ENCODE peak calls at places on chromosomes 4 and X, in five cellular contexts. P is neuronal stem cell, Q is H9, O is H1, B is mesenchymal stem cell. K is an unnamed sample.
A peak's percentile ranks its signal among the peaks of the same experiment; 100 is the strongest.

GRCh38 chr4:163548481-163549243 is 54.2 kb downstream of the TMA16 start:
- DNase-seq in P (peak; percentile 21), Q (no peak), O (no peak), B (peak; percentile 69), K (peak; percentile 24)

GRCh38 chr4:4872148-4872903 is 12.9 kb downstream of the MSX1 start:
- DNase-seq in P (peak; percentile 39), Q (peak; percentile 89), O (no peak), B (no peak), K (no peak)

GRCh38 chr4:52106701-52107100 is 55.6 kb downstream of the SPATA18 start:
- DNase-seq in P (no peak), Q (no peak), O (no peak), B (no peak), K (no peak)

GRCh38 chr4:185112104-185112503 is 31.0 kb upstream of the SLC25A4 start:
- DNase-seq in P (no peak), Q (no peak), O (no peak), B (peak; percentile 94), K (peak; percentile 42)

GRCh38 chrX:29044802-29045201 is 457.6 kb downstream of the IL1RAPL1 start:
- DNase-seq in P (no peak), Q (no peak), O (no peak), B (peak; percentile 1), K (no peak)

GRCh38 chrX:107107459-107107858 is 11.2 kb downstream of the RBM41 start:
- DNase-seq in P (no peak), Q (no peak), O (no peak), B (no peak), K (no peak)

GRCh38 chr4:152996101-152996500 is 60.0 kb downstream of the FHDC1 start:
- DNase-seq in P (no peak), Q (no peak), O (no peak), B (no peak), K (peak; percentile 78)

GRCh38 chr4:126779001-126779400 is 853.8 kb upstream of the INTU start:
- DNase-seq in P (no peak), Q (no peak), O (no peak), B (no peak), K (no peak)

DNA sequence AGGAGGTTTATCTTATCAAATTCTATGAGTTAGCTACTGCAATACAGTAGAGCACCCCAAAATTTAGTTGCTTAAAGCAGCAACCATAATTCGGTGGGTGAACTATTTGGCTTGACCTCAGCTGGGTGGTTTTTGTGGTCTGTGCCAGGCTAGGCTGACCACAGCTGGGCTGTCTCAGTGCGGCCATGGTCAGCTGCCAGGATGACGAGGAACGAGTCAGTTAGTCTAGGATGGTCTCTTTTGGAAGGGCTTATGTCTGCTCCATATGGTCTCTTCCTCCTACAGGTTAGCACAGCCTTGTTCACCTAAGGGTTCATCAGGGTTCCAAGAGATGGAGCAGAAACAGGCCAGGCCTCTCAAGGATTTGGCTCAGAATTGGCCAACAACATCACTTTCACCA is 210.4 kb downstream of the PALLD start:
- DNase-seq in P (no peak), Q (no peak), O (no peak), B (no peak), K (no peak)
- H2BK120ac ChIP-seq in P (no peak overlapping the region), Q (no peak overlapping the region), O (no peak overlapping the region), B (no peak overlapping the region), K (no peak overlapping the region)

GRCh38 chrX:15344106-15344505 is 8.8 kb upstream of the PIGA start:
- DNase-seq in P (no peak), Q (peak; percentile 54), O (no peak), B (no peak), K (no peak)
- H3K27ac ChIP-seq in P (no peak overlapping the region), Q (no peak overlapping the region), O (no peak overlapping the region), B (no peak overlapping the region), K (no peak overlapping the region)

GRCh38 chrX:150450519-150451177 is 87.5 kb downstream of the MAMLD1 start:
- DNase-seq in P (no peak), Q (no peak), O (no peak), B (no peak), K (no peak)
- H2BK12ac ChIP-seq in P (no peak overlapping the region), Q (no peak overlapping the region), O (no peak overlapping the region), B (no peak overlapping the region), K (no peak overlapping the region)

GRCh38 chr4:14916554-14917304 is 85.6 kb upstream of the CPEB2 start:
- DNase-seq in P (no peak), Q (no peak), O (no peak), B (peak; percentile 81), K (peak; percentile 22)
- H2BK120ac ChIP-seq in P (no peak overlapping the region), Q (no peak overlapping the region), O (no peak overlapping the region), B (no peak overlapping the region), K (no peak overlapping the region)

K was measured in trophoblast cell.